ENCODE peak calls at places on chromosomes 3 and 15, in eight cellular contexts. G, H, D, F, Z, K, Y and V are unnamed samples. For H3K9me3, the result is how much of the 10 kb centered on the place peaks cover.

GRCh38 chr3:195763248-195763830 is 42.6 kb downstream of the MUC20 start:
- DNase-seq in H (no peak), G (no peak), K (no peak), Z (no peak), D (no peak), F (no peak), Y (no peak), V (no peak)

GRCh38 chr3:46981932-46982471 is 2.5 kb downstream of the NBEAL2 start:
- DNase-seq in Y (peak), D (peak), K (no peak), F (peak), G (peak), Z (no peak), H (no peak), V (no peak)

GRCh38 chr15:45734244-45734643 is 99.4 kb downstream of the SQOR start:
- DNase-seq in G (no peak), H (no peak), Y (no peak), K (no peak), D (no peak), F (no peak), Z (no peak), V (no peak)

GRCh38 chr3:160010578-160010977 is 21.9 kb downstream of the IL12A start:
- DNase-seq in H (no peak), Z (no peak), Y (no peak), G (no peak), K (no peak), D (no peak), F (no peak), V (no peak)

GRCh38 chr15:48861813-48862431 is 16.0 kb upstream of the EID1 start:
- DNase-seq in G (no peak), Y (peak), Z (no peak), K (peak), H (peak), F (no peak), D (no peak), V (no peak)

GRCh38 chr3:129608087-129608935 is 1.8 kb upstream of the PLXND1 start:
- DNase-seq in Z (no peak), K (peak), F (peak), G (no peak), D (no peak), Y (peak), H (peak), V (no peak)

GRCh38 chr3:194203482-194204035 is 67.6 kb downstream of the HES1 start:
- DNase-seq in G (no peak), D (no peak), Y (no peak), K (no peak), F (peak), Z (no peak), H (no peak), V (no peak)

GRCh38 chr3:119145500-119146167 is at the start of gene TEX55:
- DNase-seq in H (peak), D (no peak), K (peak), Z (no peak), F (peak), Y (peak), G (peak), V (peak)

GRCh38 chr15:72353266-72353665 is 22.5 kb downstream of the HEXA start:
- DNase-seq in Y (peak), Z (no peak), D (no peak), H (peak), F (no peak), G (no peak), K (no peak), V (no peak)

GRCh38 chr3:120040813-120041377 is 53.4 kb downstream of the GSK3B start:
- DNase-seq in F (peak), Y (no peak), K (peak), G (peak), Z (no peak), H (no peak), D (no peak), V (no peak)

GRCh38 chr15:40098489-40099261 is 10.0 kb downstream of the BMF start:
- DNase-seq in Y (peak), H (peak), K (peak), F (peak), D (peak), Z (peak), G (peak), V (peak)

GRCh38 chr15:56244811-56245576 is 1.3 kb upstream of the RFX7 start:
- DNase-seq in Y (no peak), Z (peak), G (no peak), F (peak), K (peak), H (no peak), D (no peak), V (no peak)

GRCh38 chr15:50163719-50164410 is 18.1 kb upstream of the SLC27A2 start:
- DNase-seq in F (no peak), K (no peak), Y (no peak), Z (no peak), D (no peak), G (no peak), H (peak), V (no peak)

GRCh38 chr15:63870403-63871209 is 36.9 kb upstream of the HERC1 start:
- DNase-seq in F (peak), H (peak), K (no peak), G (no peak), Z (no peak), D (no peak), Y (peak), V (peak)

GRCh38 chr3:84108442-84108971 is 850.3 kb upstream of the CADM2 start:
- DNase-seq in K (no peak), H (peak), Y (peak), G (no peak), F (no peak), Z (no peak), D (no peak), V (peak)

GRCh38 chr15:88274534-88275460 is 18.3 kb upstream of the NTRK3 start:
- DNase-seq in D (peak), Z (peak), F (peak), Y (peak), H (peak), K (peak), G (peak), V (peak)

GRCh38 chr15:25019434-25019833 is 64.6 kb downstream of the SNRPN start:
- DNase-seq in K (no peak), G (no peak), D (no peak), H (no peak), F (no peak), Y (no peak), Z (no peak), V (no peak)
- H3K9me3 ChIP-seq in K (under half), G (half or more), D (half or more), H (under half), F (under half), Y (under half), Z (half or more), V (under half)

GRCh38 chr3:75737831-75738493 is 47.4 kb downstream of the ZNF717 start:
- DNase-seq in Y (no peak), F (no peak), D (no peak), G (no peak), K (no peak), H (peak), Z (no peak), V (no peak)
- H3K9me3 ChIP-seq in Y (half or more), F (half or more), D (half or more), G (half or more), K (under half), H (under half), Z (half or more), V (half or more)

DNA sequence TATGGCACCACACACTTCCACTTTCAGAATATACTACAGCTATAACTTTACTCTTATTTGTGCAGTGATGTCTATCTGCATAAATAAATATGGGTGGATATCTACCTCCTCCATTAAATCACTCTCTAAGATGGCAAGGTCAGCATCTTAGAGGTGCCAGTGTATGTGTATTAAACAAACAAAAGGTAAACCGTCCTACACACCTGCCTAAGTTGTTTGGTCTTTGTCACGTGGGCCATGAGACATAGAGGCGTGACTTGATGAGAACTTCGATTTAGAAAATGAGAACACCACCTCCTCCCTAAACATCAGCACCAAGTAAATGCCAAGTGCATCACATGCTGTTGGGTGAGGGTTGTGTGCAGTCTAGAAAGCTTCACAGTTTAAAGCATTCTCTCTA is 310.6 kb downstream of the GRM7 start:
- DNase-seq in F (no peak), H (no peak), D (no peak), Z (no peak), Y (no peak), G (no peak), K (no peak), V (no peak)
- H3K9me3 ChIP-seq in F (under half), H (under half), D (under half), Z (under half), Y (under half), G (under half), K (under half), V (under half)

DNA sequence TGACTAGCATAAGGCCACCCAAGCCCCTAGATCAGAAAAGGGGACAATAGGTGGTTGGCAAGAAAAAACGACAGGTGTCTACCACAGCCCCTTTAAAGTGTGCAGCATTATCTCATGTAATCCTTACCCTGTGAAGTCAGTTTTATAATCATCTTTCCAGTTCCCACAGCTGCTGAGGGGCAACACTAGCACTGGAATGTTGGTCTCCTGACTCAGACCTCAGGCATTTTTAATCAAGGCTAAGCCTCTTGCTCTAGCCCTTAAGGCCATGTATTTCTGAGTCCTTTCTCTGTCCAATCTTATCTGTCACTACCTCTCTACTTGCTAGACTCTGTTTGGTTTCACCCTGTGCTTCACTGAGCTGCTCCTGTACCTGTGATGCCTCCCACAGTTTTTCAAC is 171.7 kb downstream of the TLE3 start:
- DNase-seq in H (peak), Y (peak), Z (no peak), F (peak), D (no peak), K (no peak), G (no peak), V (no peak)
- H3K9me3 ChIP-seq in H (under half), Y (under half), Z (under half), F (under half), D (under half), K (under half), G (under half), V (under half)

DNA sequence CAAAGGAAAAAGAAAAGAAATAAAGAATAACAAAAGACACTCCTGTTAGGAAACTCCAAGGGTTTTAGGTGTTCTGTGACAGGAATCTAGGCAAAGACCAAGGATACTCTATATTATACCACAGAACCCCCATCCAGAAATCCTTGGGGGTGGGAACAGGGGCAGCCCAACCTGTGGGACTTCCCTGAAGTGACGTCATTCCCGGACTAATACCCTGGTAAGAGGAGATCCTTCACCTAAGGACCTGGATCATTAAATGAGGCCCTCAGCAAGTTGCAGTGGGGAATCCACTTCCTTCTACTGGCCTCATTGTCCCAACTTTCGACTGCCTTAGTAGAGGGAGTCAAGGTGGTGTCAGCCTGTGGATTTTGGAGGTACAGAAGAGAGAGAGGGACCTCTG is 41.1 kb upstream of the ZNF148 start:
- DNase-seq in D (no peak), F (no peak), Z (no peak), Y (no peak), H (no peak), G (no peak), K (no peak), V (no peak)
- H3K9me3 ChIP-seq in D (under half), F (under half), Z (under half), Y (under half), H (under half), G (under half), K (under half), V (under half)

GRCh38 chr3:28615071-28615470 is 266.4 kb upstream of the AZI2 start:
- DNase-seq in G (no peak), D (no peak), F (no peak), H (no peak), Z (no peak), Y (no peak), K (no peak), V (no peak)

GRCh38 chr3:28606283-28606682 is 257.7 kb upstream of the AZI2 start:
- DNase-seq in F (peak), K (no peak), D (no peak), H (no peak), Y (no peak), Z (no peak), G (no peak), V (no peak)

GRCh38 chr3:28617821-28618220 is 269.2 kb upstream of the AZI2 start:
- DNase-seq in H (peak), Z (no peak), K (no peak), Y (no peak), G (no peak), F (no peak), D (no peak), V (no peak)

DNA sequence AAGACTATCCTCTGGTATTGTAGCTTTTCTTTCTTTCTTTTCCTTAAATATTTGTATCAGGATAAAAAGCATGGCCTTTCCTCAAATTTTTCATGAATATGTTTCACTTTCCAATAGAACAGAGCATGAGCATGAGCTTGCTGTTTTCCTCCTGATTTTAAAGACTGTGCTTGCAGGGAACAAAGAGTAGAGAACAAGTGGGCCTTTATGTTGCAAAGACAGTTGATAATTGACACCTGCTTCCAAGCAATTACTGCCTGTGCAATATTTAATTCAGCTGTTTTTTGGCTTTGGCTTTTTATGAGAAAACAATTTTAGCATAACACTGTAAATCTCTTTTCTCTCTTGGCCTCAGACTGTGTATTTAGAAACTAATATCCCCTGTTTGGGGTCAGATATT is 263.6 kb upstream of the AZI2 start:
- DNase-seq in Z (no peak), F (no peak), H (no peak), D (no peak), Y (no peak), K (no peak), G (no peak), V (no peak)
- H3K9me3 ChIP-seq in Z (under half), F (under half), H (under half), D (under half), Y (under half), K (under half), G (under half), V (under half)

DNA sequence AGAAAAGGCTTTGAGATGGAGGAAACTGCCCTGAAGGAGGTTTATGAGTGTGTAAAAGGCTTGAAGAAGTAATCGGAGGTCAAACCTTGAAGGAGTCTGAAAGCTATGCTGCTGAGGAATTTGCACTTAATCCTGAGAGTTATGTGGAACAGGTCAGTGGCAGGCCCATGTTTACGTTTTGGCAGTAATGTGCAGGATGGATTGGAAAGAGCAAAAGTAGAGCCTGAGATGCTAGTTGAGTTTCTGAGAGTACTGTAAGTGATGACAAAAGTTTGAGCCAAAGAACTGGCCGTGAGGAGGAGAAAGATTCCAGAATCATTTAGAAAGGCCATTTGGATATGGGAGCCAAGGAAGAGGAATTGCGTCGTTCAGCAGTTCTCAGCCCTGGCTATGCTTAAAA is 3.2 kb upstream of the GASK1A start:
- DNase-seq in Y (no peak), G (no peak), H (no peak), F (no peak), K (no peak), D (no peak), Z (no peak), V (no peak)
- H3K9me3 ChIP-seq in Y (under half), G (under half), H (under half), F (under half), K (under half), D (under half), Z (under half), V (under half)

GRCh38 chr15:27487846-27488245 is 516.9 kb downstream of the GABRG3 start:
- DNase-seq in Y (no peak), Z (no peak), G (no peak), D (no peak), F (no peak), H (no peak), K (no peak), V (no peak)
- H3K9me3 ChIP-seq in Y (under half), Z (under half), G (under half), D (under half), F (under half), H (under half), K (under half), V (under half)

DNA sequence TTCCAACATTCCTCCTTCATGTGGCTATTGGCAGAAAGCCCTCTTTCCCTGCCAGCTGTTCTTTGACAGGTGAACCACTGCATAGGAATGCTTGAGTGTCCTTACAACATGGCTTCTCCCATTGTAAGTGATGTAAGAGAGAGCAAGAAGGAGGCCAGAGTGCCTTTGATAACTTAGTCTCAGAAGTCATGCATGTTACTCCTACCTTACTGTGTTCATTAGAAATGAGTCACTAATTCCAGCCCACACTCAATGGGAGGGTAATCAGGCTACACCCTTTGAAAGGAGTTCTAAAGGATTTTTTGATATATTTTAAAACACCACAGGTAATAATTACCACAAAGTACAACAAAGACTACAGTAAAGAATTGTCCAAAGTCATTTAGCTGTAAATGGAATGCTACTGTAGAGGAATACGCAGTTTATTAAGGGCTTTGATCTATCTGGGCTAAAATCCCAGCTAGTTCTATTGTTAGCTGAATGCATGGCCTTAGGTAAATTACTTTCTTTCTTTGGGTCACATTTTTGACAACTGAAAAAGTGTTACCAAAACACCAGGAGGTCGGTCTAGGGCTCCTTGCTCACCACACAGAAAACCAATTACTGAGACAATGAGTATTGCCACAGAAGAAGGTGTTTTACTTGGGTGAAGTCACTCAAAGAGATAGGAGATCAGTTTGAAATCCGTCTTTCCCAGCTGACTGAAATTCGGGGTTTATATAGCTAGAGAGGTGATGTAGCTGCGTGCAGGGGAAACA is 154.9 kb downstream of the GRM7 start:
- DNase-seq in G (no peak), F (no peak), Z (no peak), H (peak), D (no peak), K (no peak), Y (no peak), V (no peak)
- H3K9me3 ChIP-seq in G (under half), F (under half), Z (under half), H (under half), D (under half), K (under half), Y (under half), V (under half)